ENCODE peak calls at places on chromosomes 4 and X, in five cellular contexts. R is PC-3, G is endothelial cell, T is HCT116, M is HL-60. Y is an unnamed sample.

GRCh38 chr4:39514888-39515401 is 12.3 kb downstream of the UGDH start:
- DNase-seq in G (no peak), M (no peak), T (peak; percentile 27), R (peak; percentile 92), Y (no peak)

GRCh38 chr4:23857353-23857752 is 32.5 kb downstream of the PPARGC1A start:
- DNase-seq in M (no peak), G (no peak), R (no peak), T (no peak), Y (no peak)

GRCh38 chr4:155800685-155801343 is 42.0 kb downstream of the GUCY1B1 start:
- DNase-seq in G (no peak), M (no peak), R (no peak), T (no peak), Y (no peak)

GRCh38 chr4:76831475-76832390 is 66.2 kb downstream of the SOWAHB start:
- DNase-seq in M (no peak), T (no peak), R (no peak), G (no peak), Y (no peak)

GRCh38 chr4:107736924-107737448 is 17.0 kb upstream of the PAPSS1 start:
- DNase-seq in M (peak; percentile 21), T (peak; percentile 44), R (peak; percentile 54), G (peak; percentile 74), Y (peak; percentile 39)

GRCh38 chr4:25955705-25956104 is 41.7 kb downstream of the SMIM20 start:
- DNase-seq in T (no peak), G (no peak), R (no peak), M (no peak), Y (no peak)

GRCh38 chr4:73341454-73341853 is 62.6 kb upstream of the ALB start:
- DNase-seq in M (peak; percentile 32), R (peak; percentile 77), G (peak; percentile 50), T (peak; percentile 33), Y (peak; percentile 17)

GRCh38 chr4:78121338-78121904 is 64.3 kb downstream of the FRAS1 start:
- DNase-seq in R (no peak), M (no peak), G (no peak), T (no peak), Y (no peak)

GRCh38 chr4:75058486-75058885 is 125.6 kb downstream of the PARM1 start:
- DNase-seq in M (no peak), G (no peak), R (no peak), T (no peak), Y (no peak)

DNA sequence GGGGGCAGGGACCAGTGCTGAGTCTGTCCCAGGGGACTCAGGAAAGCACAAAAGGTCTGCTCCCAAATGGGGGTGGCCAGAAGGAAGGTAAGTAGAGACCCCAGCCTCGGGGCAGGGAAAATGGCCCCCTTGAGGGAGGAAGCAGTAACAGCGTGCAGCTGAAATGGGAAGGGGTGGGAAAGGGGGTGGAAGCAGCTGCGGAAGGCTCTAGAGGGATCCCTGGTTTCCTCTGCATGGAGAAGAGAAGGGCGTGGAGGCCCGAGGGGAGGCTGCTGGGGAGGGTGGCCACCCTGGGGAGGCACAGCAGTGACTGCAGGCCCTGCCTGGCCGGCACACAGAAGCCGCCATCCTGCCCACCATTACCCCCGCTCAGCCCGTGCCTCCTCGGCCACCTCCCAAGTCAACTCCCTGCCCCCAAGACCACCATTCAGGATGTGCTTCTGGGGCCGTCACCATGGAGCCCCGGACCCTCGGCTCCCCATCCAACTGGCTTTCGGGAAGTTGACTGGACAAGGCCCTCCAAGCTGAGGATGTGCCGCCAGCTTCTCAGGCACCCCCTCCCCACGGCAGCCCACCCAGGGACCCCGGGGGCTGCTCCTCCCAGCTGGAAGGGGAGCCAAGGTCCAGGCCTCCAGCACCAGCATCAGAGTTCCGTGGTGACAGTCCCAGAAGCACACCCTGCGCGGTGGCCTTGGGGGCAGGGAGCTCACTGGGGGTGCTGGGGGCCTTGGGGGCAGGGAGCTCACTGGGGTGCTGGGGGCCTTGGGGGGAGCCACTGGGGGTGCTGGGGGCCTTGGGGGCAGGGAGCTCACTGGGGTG is 23.6 kb downstream of the CFAP99 start:
- DNase-seq in R (no peak), G (no peak), T (no peak), M (no peak), Y (no peak)
- TF ChIP-seq CTCF in R (no peak), G (no peak), T (no peak), M (no peak), Y (no peak)

DNA sequence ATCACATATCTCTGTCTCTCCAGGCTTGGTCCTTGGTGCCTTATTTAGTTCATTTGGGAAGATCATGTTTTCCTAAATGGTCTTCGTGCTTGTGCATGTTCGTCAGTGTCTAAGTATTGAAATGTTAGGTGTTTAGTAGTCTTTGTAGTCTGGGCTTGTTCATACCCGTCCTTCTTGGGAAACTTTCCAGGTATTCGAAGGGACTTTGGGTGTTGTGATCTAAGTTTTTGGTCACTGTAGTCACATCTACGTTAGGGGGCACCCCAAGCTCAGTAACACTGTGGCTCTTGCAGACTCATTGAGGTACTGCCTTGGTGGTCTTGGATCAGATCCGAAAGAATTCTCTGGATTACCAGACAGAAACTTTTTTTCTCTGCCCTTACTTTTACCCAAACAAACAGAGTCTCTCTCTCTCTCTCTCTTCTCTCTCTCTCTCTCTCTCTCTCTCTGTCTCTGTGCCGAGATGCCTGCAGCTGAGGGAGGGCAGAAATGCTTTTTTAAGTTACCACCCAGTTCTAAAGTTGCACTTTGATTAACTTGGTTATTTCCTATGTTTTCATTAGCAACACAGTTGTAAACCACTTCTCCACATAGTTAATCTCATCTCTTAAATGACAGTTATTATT is 67.6 kb upstream of the SLC7A3 start:
- DNase-seq in R (peak; percentile 42), G (peak; percentile 15), M (peak; percentile 13), T (no peak), Y (peak; percentile 37)
- TF ChIP-seq CTCF in R (peak; percentile 53), G (no peak), M (no peak), T (peak; percentile 44), Y (no peak)

DNA sequence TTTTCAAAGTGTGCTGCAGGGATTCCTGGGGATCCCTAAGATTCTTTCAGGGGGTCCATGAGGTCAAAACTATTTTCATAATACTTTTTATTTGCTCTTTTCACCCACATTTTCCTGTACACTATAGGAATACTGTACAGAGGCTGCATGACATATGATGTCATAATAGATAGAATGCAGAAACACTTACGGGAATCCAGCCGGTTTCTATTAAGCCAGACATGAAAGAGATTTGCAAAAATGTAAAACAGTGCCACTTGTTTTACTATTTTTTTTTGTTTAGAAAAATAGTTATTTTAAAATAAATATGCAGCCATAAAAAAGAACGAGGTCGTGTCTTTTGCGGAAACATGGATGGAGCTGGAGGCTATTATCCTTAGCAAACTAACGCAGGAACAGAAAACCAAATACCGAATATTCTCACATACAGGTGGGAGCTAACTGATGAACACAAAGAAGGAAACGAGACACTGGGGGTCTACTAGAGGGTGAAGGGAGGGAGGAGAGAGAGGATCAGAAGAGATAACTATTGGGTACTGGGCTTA is 5.0 kb downstream of the ZFX start:
- DNase-seq in G (no peak), R (no peak), M (no peak), T (no peak), Y (no peak)
- TF ChIP-seq CTCF in G (no peak), R (no peak), M (no peak), T (no peak), Y (no peak)

GRCh38 chr4:15868065-15868464 is 70.5 kb downstream of the FGFBP1 start:
- DNase-seq in T (no peak), G (no peak), R (peak; percentile 37), M (no peak), Y (peak; percentile 28)
- TF ChIP-seq CTCF in T (peak; percentile 11), G (no peak), R (peak; percentile 28), M (no peak), Y (no peak)